ENCODE peak calls at places on chromosomes 12 and 14, in ten cellular contexts. S, X, Q, P, A, W, K, V, G and Z are unnamed samples.

GRCh38 chr14:95140060-95140858 is 17.1 kb downstream of the DICER1 start:
- DNase-seq in S (no peak), X (no peak), Q (no peak), P (no peak), A (no peak), W (no peak), K (no peak), V (peak), G (no peak), Z (no peak)

GRCh38 chr12:117350140-117350539 is 11.3 kb downstream of the NOS1 start:
- DNase-seq in S (no peak), X (no peak), Q (no peak), P (no peak), A (no peak), W (no peak), K (peak), V (no peak), G (no peak), Z (no peak)

GRCh38 chr14:97138801-97139200 is 341.6 kb downstream of the VRK1 start:
- DNase-seq in S (no peak), X (no peak), Q (no peak), P (no peak), A (no peak), W (no peak), K (no peak), V (no peak), G (no peak), Z (no peak)

GRCh38 chr14:101123639-101124525 is 220.4 kb upstream of the RTL1 start:
- DNase-seq in S (peak), X (peak), Q (no peak), P (no peak), A (no peak), W (no peak), K (no peak), V (no peak), G (peak), Z (no peak)

GRCh38 chr14:98321838-98322237 is 950.2 kb downstream of the BCL11B start:
- DNase-seq in S (no peak), X (no peak), Q (no peak), P (no peak), A (no peak), W (no peak), K (no peak), V (no peak), G (no peak), Z (no peak)

GRCh38 chr12:32155041-32155440 is 48.4 kb downstream of the BICD1 start:
- DNase-seq in S (no peak), X (no peak), Q (no peak), P (no peak), A (no peak), W (no peak), K (no peak), V (no peak), G (no peak), Z (no peak)

GRCh38 chr12:3348055-3348454 is 142.9 kb upstream of the PRMT8 start:
- DNase-seq in S (no peak), X (no peak), Q (no peak), P (no peak), A (no peak), W (no peak), K (no peak), V (no peak), G (no peak), Z (no peak)

GRCh38 chr14:104801284-104802119 is 601 bp downstream of the ZBTB42 start:
- DNase-seq in S (no peak), X (peak), Q (no peak), P (no peak), A (peak), W (peak), K (peak), V (no peak), G (no peak), Z (no peak)

GRCh38 chr12:29212682-29213397 is 63.8 kb downstream of the FAR2 start:
- DNase-seq in S (no peak), X (no peak), Q (no peak), P (no peak), A (no peak), W (no peak), K (no peak), V (no peak), G (no peak), Z (no peak)

GRCh38 chr12:103734847-103735246 is 106.2 kb downstream of the NT5DC3 start:
- DNase-seq in S (no peak), X (no peak), Q (no peak), P (no peak), A (no peak), W (no peak), K (no peak), V (no peak), G (no peak), Z (no peak)

GRCh38 chr14:75470238-75470797 is 42.5 kb downstream of the JDP2 start:
- DNase-seq in S (peak), X (peak), Q (no peak), P (no peak), A (peak), W (peak), K (peak), V (no peak), G (peak), Z (no peak)

GRCh38 chr12:1517007-1517406 is 77.4 kb downstream of the FBXL14 start:
- DNase-seq in S (no peak), X (no peak), Q (no peak), P (no peak), A (no peak), W (no peak), K (no peak), V (peak), G (no peak), Z (no peak)

GRCh38 chr14:65824285-65824977 is 411.9 kb downstream of the FUT8 start:
- DNase-seq in S (peak), X (peak), Q (peak), P (peak), A (peak), W (peak), K (peak), V (peak), G (no peak), Z (peak)

GRCh38 chr14:65821224-65821753 is 408.8 kb downstream of the FUT8 start:
- DNase-seq in S (no peak), X (no peak), Q (no peak), P (no peak), A (no peak), W (no peak), K (no peak), V (no peak), G (no peak), Z (no peak)

GRCh38 chr14:65827520-65827919 is 415.0 kb downstream of the FUT8 start:
- DNase-seq in S (no peak), X (no peak), Q (no peak), P (no peak), A (no peak), W (no peak), K (no peak), V (no peak), G (no peak), Z (no peak)

GRCh38 chr14:65824978-65825299 is 412.4 kb downstream of the FUT8 start:
- DNase-seq in S (no peak), X (no peak), Q (no peak), P (no peak), A (no peak), W (no peak), K (no peak), V (no peak), G (no peak), Z (no peak)

DNA sequence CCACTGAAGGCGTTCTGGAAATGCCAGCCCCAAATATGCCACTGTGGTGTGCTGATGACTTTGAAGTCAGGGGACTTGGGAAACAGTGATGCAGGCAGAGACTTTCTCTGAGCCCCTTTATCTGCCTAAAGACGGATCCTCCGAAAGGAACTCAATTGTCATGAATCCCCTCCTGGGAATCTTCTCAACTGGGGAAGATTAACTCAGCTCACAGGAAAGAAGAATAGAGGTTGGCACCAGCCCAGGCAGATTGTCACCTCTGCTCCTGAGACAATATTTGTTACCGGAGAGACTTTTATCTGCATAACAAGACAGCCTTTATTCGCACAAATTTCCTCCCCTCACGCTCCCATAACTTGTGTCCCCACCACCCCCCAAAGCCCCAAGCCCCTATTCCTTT is 414.4 kb downstream of the FUT8 start:
- DNase-seq in S (no peak), X (no peak), Q (no peak), P (no peak), A (no peak), W (no peak), K (no peak), V (no peak), G (no peak), Z (no peak)
- TF ChIP-seq CTCF in S (no peak), X (no peak), Q (no peak), P (no peak), A (no peak), W (no peak), K (no peak), V (no peak), G (no peak), Z (no peak)

GRCh38 chr12:55931780-55932545 is 1.0 kb downstream of the DGKA start:
- DNase-seq in S (peak), X (peak), Q (peak), P (peak), A (peak), W (peak), K (peak), V (peak), G (peak), Z (peak)
- TF ChIP-seq POLR2A in S (no peak), X (no peak), Q (no peak), P (no peak), A (peak), W (no peak), K (no peak), V (no peak), G (peak), Z (peak)

DNA sequence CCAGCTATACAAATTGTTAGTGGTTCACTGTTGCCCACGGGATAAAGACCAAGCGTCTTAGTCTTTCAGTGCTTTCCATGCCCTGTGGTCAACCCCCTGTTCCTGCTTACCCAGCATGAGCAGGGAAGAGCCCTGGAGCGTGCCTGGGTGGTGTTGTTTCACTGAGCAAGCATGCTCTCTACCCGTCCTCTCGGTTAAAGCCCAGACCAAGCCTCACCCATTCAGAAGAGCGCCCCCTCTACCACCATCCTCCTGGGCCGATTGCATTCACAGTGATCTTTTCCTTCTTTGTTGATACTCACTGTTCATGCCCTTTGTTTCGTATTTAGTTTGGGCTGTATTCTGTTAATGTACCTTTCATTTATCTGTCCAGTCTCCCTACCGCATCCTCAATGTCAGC is 25.1 kb downstream of the DYRK4 start:
- DNase-seq in S (no peak), X (no peak), Q (no peak), P (no peak), A (no peak), W (no peak), K (no peak), V (no peak), G (no peak), Z (no peak)
- TF ChIP-seq CTCF in S (no peak), X (no peak), Q (no peak), P (no peak), A (no peak), W (no peak), K (no peak), V (no peak), G (no peak), Z (no peak)

DNA sequence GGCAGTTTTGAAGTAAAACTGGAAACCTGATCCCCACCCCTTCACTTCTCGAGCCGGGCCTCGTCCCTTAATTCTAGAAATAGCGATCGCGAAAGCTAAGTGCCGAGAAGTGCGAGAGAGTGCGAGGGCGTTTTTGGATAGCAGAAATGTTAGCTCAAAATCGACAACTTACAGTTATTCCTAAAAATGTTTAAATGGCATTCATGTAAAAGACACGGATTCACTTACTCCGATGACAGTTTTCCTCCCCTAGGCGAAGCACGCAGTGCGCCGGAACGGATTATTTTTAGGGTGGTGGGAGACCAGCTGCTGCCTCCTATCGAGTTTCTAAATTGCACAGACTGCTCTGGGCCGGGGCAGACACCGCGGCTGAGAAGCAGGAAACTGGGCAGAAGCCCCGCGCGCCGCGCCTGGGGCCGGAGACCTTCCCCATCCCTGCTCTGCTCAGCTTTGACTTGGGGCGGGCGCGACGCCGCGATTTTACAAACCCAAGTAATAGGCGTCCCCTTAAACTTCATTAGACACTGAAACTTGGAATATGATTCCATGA is at the start of gene ABCC9:
- DNase-seq in S (peak), X (peak), Q (no peak), P (no peak), A (peak), W (peak), K (peak), V (peak), G (peak), Z (peak)
- TF ChIP-seq POLR2A in S (no peak), X (no peak), Q (no peak), P (no peak), A (peak), W (no peak), K (peak), V (no peak), G (peak), Z (no peak)

GRCh38 chr12:48041591-48042423 is 37.5 kb upstream of the COL2A1 start:
- DNase-seq in S (no peak), X (no peak), Q (no peak), P (no peak), A (no peak), W (no peak), K (no peak), V (no peak), G (no peak), Z (no peak)
- TF ChIP-seq CTCF in S (no peak), X (no peak), Q (no peak), P (no peak), A (no peak), W (no peak), K (no peak), V (no peak), G (no peak), Z (no peak)

GRCh38 chr12:108572166-108572790 is 9.9 kb downstream of the ISCU start:
- DNase-seq in S (no peak), X (no peak), Q (no peak), P (no peak), A (no peak), W (no peak), K (no peak), V (no peak), G (no peak), Z (no peak)
- TF ChIP-seq POLR2A in S (no peak), X (no peak), Q (no peak), P (no peak), A (no peak), W (no peak), K (no peak), V (no peak), G (no peak), Z (no peak)

DNA sequence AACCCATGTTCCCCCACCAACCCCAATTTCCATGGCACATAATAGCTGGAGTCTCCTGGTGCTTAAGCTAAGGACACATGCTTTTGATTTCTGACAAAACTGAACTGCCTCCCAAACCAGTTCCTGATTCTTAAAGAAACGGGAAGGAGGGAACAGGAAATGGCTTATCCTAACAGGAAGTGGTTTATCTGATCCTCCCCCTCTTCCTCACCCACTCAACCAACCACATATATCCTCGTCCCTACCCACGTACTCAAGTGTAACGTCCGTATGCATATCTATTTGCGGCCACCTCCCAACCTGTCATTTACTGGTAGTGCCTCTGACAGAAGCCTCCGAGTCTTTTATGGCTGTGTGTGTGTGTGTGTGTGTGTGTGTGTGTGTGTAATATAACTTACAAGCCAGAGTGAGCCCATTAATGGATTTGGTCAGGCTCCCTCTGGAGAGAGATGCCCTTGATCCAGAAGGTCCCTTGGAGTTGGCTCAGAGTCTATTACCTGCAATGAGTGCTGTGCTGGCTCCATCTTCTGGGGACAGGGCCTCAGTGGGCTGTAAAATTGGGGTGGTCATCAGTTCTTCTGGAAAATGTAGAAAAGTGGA is 7.7 kb downstream of the DAZAP2 start:
- DNase-seq in S (no peak), X (no peak), Q (no peak), P (peak), A (peak), W (peak), K (peak), V (peak), G (no peak), Z (no peak)
- TF ChIP-seq CTCF in S (peak), X (no peak), Q (no peak), P (peak), A (no peak), W (no peak), K (no peak), V (no peak), G (no peak), Z (no peak)